ENCODE peak calls at places on chromosomes 5 and 9, in six cellular contexts. N, O, J, L, S and F are unnamed samples. For H3K36me3 and H3K4me1, the result is how much of the 10 kb centered on the place peaks cover.

GRCh38 chr5:128213340-128213739 is 129.8 kb downstream of the SLC12A2 start:
- DNase-seq in N (peak), O (peak), J (peak), L (no peak), S (no peak), F (peak)

GRCh38 chr5:62208218-62208852 is 97.7 kb upstream of the KIF2A start:
- DNase-seq in N (no peak), O (no peak), J (no peak), L (no peak), S (no peak), F (no peak)

GRCh38 chr5:154503698-154504039 is 25.6 kb upstream of the HAND1 start:
- DNase-seq in N (no peak), O (no peak), J (no peak), L (no peak), S (no peak), F (no peak)

GRCh38 chr5:147453901-147454814 is 55.7 kb downstream of the DPYSL3 start:
- DNase-seq in N (peak), O (peak), J (peak), L (peak), S (peak), F (peak)

GRCh38 chr5:168409601-168410458 is 76.4 kb upstream of the RARS1 start:
- DNase-seq in N (no peak), O (no peak), J (peak), L (no peak), S (no peak), F (no peak)

GRCh38 chr9:33250458-33250995 is 10.6 kb downstream of the SPINK4 start:
- DNase-seq in N (peak), O (no peak), J (peak), L (no peak), S (no peak), F (no peak)

GRCh38 chr5:150079655-150080461 is 6.5 kb downstream of the CSF1R start:
- DNase-seq in N (no peak), O (peak), J (no peak), L (no peak), S (no peak), F (no peak)

GRCh38 chr5:171424726-171425125 is 5.3 kb downstream of the FGF18 start:
- DNase-seq in N (peak), O (peak), J (no peak), L (no peak), S (no peak), F (no peak)

GRCh38 chr9:122140368-122141193 is 19.0 kb downstream of the NDUFA8 start:
- DNase-seq in N (no peak), O (no peak), J (peak), L (no peak), S (no peak), F (no peak)

GRCh38 chr5:139138790-139139189 is 59.4 kb downstream of the SIL1 start:
- DNase-seq in N (peak), O (peak), J (peak), L (peak), S (no peak), F (no peak)

GRCh38 chr5:151451626-151452520 is 4.5 kb downstream of the SLC36A1 start:
- DNase-seq in N (no peak), O (no peak), J (peak), L (no peak), S (no peak), F (no peak)

GRCh38 chr9:6575324-6575758 is 70.2 kb downstream of the GLDC start:
- DNase-seq in N (no peak), O (no peak), J (no peak), L (no peak), S (no peak), F (no peak)

GRCh38 chr5:149561848-149562247 is 10.6 kb upstream of the CSNK1A1 start:
- DNase-seq in N (no peak), O (no peak), J (peak), L (no peak), S (no peak), F (no peak)

GRCh38 chr9:131578778-131579504 is 33.6 kb downstream of the PRRT1B start:
- DNase-seq in N (no peak), O (no peak), J (no peak), L (peak), S (no peak), F (peak)

DNA sequence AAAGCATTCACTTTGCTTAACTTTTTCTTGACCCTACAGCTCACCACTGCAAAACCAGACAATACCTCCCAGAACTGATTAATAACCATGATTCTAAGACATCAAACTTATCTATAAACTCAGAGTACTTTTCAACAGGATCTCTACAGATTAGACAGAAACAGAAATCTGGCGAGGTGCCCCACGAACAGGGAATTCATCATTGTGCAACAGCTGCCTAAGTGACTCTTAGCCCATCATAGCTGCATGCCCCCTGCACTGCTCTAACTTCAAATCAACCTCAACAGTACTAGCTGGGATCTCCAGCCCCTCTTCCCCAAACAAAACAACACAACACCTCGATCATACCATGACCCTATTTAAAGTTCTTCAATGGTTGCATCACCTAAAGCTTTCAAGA is 16.1 kb upstream of the COL23A1 start:
- DNase-seq in N (peak), O (no peak), J (no peak), L (peak), S (no peak), F (no peak)
- H3K36me3 ChIP-seq in N (half or more), O (half or more), J (half or more), L (half or more), S (half or more), F (under half)

GRCh38 chr9:133147412-133148271 is 16.1 kb downstream of the GBGT1 start:
- DNase-seq in N (peak), O (peak), J (peak), L (peak), S (peak), F (peak)

GRCh38 chr9:133151041-133151440 is 12.7 kb downstream of the GBGT1 start:
- DNase-seq in N (no peak), O (no peak), J (no peak), L (no peak), S (no peak), F (no peak)

GRCh38 chr9:133148351-133149129 is 15.2 kb downstream of the GBGT1 start:
- DNase-seq in N (peak), O (peak), J (peak), L (peak), S (no peak), F (peak)

GRCh38 chr9:133151601-133152525 is 11.9 kb downstream of the GBGT1 start:
- DNase-seq in N (no peak), O (no peak), J (no peak), L (no peak), S (no peak), F (no peak)

DNA sequence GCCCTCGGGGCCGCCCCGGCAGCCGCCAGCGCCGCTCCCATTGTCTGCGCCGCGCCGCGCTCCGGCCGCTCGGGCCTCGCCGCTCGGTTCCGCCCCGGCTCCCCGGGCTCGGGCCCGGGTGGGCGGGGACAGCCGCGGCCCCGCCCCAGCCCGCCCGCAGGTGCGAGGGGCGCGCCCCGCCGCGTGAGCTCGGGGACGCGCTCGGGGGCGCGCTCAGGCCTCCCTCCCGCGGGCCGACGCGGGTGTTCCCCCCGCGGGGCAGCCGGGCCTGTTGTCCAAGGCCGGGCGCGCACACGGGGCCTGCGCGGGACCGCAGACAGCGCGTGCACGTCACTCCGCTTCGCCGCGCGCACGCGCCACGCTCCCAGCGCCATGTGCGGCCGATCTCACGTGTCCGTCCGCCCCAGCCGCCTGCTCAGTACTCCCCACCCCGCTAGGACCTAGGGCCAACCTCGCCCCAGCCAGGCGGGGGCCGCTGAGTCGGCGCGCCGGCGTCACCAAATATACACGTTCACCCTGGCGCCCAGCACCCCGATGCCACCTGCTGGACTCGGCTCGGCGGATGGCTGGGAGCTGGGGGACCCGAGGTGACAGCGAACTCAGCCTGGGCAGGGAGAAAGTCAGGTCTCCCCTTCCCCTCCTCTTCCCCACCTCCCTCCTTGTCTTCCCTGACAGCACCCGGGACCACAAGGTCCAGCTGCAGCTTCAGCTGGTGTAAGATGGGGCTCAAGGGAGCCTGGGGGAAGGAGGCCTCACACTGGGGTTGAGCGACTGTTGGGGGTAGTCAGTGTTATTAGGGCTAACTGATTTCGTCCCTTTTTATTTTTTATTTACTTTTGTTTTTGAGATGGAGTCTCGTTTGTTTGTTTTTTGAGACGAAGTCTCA is 14.3 kb downstream of the GBGT1 start:
- DNase-seq in N (peak), O (peak), J (peak), L (peak), S (peak), F (peak)
- H3K4me1 ChIP-seq in N (under half), O (under half), J (under half), L (under half), S (under half), F (under half)

DNA sequence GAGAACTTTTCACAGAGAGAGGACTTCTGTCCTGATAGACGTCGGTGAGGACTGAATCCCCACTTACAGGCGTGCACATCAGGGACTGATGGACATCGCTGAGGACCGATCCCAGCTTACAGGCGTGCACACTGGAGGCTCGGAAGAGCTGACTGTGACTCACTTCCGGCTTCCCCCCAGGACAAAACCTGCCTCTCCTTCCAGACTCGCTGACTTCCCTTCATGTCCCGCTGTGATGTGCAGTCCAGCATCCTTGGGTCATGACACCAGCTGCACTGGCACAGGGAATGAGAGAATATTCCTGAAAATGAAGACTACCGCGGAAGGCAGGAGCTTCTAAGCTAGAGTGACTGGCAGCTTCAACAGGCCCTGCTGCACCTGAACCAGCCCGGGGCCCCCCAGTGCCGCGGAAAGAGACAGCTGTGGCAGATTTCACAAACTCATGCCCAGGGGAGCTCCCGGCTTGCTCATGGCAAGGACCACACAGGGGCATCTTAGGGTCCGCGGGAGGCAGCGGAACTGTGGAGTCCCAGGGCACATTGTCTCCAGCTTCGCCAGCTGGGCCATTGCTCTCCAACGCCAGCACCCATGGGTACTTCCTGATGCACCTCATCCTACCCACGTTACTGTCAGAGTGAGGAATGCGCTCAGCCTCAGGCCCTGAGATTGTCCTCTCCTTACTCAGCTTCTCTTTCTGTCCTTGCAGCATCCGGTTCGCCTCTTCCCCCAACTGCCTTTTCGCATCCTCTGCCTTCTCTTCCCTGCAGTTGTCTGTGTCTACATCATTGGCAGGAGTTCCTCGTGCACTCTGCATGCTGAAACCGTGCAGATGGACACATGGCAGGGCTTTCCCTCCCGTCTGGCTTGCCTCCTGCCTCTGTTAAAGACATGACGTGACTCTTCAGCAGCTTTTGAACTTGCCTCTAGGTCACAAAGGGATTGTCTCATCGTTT is 29.5 kb downstream of the SURF6 start:
- DNase-seq in N (no peak), O (no peak), J (no peak), L (no peak), S (no peak), F (no peak)
- H3K36me3 ChIP-seq in N (under half), O (under half), J (under half), L (under half), S (under half), F (under half)

GRCh38 chr5:122112733-122113558 is 16.4 kb upstream of the ZNF474 start:
- DNase-seq in N (no peak), O (no peak), J (no peak), L (no peak), S (no peak), F (no peak)
- H3K4me1 ChIP-seq in N (under half), O (under half), J (under half), L (under half), S (under half), F (under half)

DNA sequence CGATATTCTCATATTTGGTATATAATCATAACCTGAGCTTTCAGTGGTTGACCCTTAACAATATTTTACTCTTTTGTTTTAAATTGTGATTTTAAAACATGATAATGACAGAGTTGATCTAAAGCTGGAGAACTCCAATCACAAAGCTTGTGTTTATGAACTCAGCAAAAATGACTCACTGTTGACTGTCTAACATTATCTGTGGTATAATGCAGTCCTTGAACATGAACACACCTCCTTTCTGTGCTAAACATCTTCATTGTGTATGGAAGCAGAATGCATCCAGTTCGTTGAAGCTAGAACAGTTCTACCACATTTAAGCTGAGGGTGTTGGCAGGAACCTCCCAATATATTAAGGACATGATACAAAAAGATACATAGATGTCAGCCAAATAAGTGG is 1030.2 kb upstream of the SEMA6A start:
- DNase-seq in N (no peak), O (no peak), J (no peak), L (no peak), S (no peak), F (no peak)
- H3K36me3 ChIP-seq in N (under half), O (under half), J (under half), L (under half), S (under half), F (under half)

DNA sequence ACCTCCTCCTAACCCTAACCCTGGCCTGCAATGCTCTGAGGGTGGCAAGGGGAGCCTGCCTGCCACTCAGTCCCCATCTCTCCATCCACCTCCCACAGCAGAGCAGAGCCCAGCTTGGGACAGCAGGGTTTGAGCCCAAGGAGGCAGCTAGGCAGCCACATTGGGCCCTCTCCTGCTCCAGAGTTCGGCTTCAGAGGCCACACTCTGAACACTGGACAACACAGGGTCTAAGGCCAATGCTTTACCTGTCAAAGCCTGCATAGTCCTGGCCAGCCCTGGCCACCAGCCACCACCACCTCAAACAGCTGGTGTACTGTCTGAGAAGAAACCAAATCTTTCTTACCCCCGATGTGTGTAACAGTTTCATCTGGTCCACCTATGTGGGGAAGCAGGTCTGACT is 5.2 kb downstream of the BICD2 start:
- DNase-seq in N (no peak), O (no peak), J (no peak), L (no peak), S (no peak), F (no peak)
- H3K4me1 ChIP-seq in N (under half), O (under half), J (under half), L (under half), S (under half), F (under half)

GRCh38 chr5:40775085-40775845 is 19.5 kb upstream of the TTC33 start:
- DNase-seq in N (no peak), O (no peak), J (no peak), L (no peak), S (no peak), F (no peak)
- H3K36me3 ChIP-seq in N (under half), O (half or more), J (under half), L (under half), S (under half), F (under half)

DNA sequence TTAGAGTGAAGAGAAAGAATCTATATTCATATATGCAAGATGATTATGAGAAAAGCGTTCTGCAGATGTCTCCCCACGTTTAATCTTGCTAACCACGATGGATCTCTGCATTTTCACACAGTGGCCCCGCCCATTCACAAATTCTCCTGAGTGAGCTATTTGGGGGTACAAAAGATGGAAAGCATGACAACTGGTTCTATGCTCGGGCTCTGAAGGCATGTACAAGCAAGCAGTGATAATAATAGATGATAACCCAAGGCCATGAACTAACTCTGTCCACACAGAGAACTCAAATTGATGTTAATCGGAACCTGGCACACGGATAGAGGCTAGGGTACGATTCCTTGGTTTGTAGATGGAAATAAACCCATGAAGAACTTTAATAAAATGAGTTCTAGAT is 851.5 kb upstream of the DMAC1 start:
- DNase-seq in N (no peak), O (no peak), J (no peak), L (no peak), S (no peak), F (no peak)
- H3K4me1 ChIP-seq in N (under half), O (under half), J (under half), L (under half), S (under half), F (under half)

DNA sequence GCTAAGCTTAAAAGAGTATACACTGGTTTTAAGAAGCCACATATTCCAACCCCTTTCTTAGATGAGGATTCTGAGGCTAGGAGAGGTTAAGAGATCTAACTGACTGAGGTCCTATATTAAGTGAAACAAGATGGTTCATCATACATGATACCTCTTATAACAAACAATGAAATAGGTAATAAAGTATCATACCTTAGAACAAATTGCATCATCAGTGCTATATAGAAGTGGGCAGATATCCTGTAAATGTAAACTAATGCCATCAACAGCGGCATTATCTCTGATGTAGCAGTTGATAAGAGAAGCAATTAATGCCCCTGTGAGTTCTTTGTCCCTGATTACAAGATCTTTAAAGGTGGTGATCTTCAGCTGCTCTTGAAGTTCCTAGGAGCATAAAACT is 60.5 kb downstream of the NUP155 start:
- DNase-seq in N (no peak), O (no peak), J (no peak), L (no peak), S (no peak), F (no peak)
- H3K36me3 ChIP-seq in N (half or more), O (half or more), J (under half), L (half or more), S (half or more), F (under half)